ENCODE peak calls at places on chromosomes 5 and 9, in six cellular contexts. J, L, Z, Q, C and S are unnamed samples.

GRCh38 chr5:174327317-174327864 is 281.9 kb downstream of the NSG2 start:
- DNase-seq in J (peak), Q (peak), Z (peak), L (peak), C (peak), S (peak)

GRCh38 chr9:15221746-15222145 is 85.3 kb downstream of the TTC39B start:
- DNase-seq in L (no peak), Q (no peak), J (no peak), Z (no peak), C (no peak), S (no peak)

GRCh38 chr9:2116073-2116472 is 100.9 kb downstream of the SMARCA2 start:
- DNase-seq in J (no peak), Q (no peak), Z (no peak), L (no peak), C (no peak), S (no peak)

GRCh38 chr5:59503223-59503622 is 390.3 kb downstream of the PDE4D start:
- DNase-seq in C (no peak), L (no peak), Z (no peak), J (no peak), Q (no peak), S (no peak)

GRCh38 chr5:144336619-144337018 is 165.9 kb downstream of the KCTD16 start:
- DNase-seq in Z (no peak), J (no peak), L (no peak), Q (no peak), C (no peak), S (no peak)

GRCh38 chr5:73668017-73668416 is 42.0 kb downstream of the ARHGEF28 start:
- DNase-seq in L (no peak), C (no peak), Q (no peak), Z (no peak), J (no peak), S (no peak)

GRCh38 chr5:122815218-122815767 is 30.1 kb upstream of the SNX24 start:
- DNase-seq in Z (no peak), L (no peak), Q (no peak), J (no peak), C (no peak), S (no peak)

GRCh38 chr5:160360310-160360709 is 10.1 kb downstream of the C1QTNF2 start:
- DNase-seq in J (no peak), L (no peak), C (no peak), Z (no peak), Q (no peak), S (no peak)

GRCh38 chr9:2729003-2729402 is 11.7 kb downstream of the KCNV2 start:
- DNase-seq in Q (no peak), C (no peak), L (peak), J (no peak), Z (peak), S (no peak)

GRCh38 chr5:178086266-178086665 is 27.1 kb upstream of the N4BP3 start:
- DNase-seq in C (peak), J (no peak), Q (no peak), Z (no peak), L (no peak), S (peak)

GRCh38 chr5:154677921-154678320 is 77.3 kb upstream of the LARP1 start:
- DNase-seq in L (no peak), Z (no peak), Q (no peak), C (no peak), J (no peak), S (no peak)

GRCh38 chr5:115818821-115819220 is 2.4 kb upstream of the CDO1 start:
- DNase-seq in L (no peak), Q (no peak), Z (no peak), J (no peak), C (no peak), S (no peak)

GRCh38 chr9:128523199-128523925 is 18.8 kb downstream of the GLE1 start:
- DNase-seq in L (no peak), C (peak), Q (no peak), J (no peak), Z (peak), S (no peak)

GRCh38 chr9:93435386-93435785 is 16.1 kb upstream of the FAM120A start:
- DNase-seq in Z (no peak), J (no peak), Q (no peak), C (no peak), L (no peak), S (no peak)

GRCh38 chr5:89337-90286 is 2.4 kb upstream of the PLEKHG4B start:
- DNase-seq in L (no peak), Q (no peak), C (no peak), Z (no peak), J (no peak), S (no peak)

GRCh38 chr5:137051165-137051564 is 448.0 kb downstream of the SPOCK1 start:
- DNase-seq in Q (no peak), J (no peak), L (no peak), C (no peak), Z (no peak), S (no peak)

GRCh38 chr5:151952233-151952632 is 27.6 kb upstream of the GLRA1 start:
- DNase-seq in C (no peak), L (no peak), J (no peak), Z (no peak), Q (no peak), S (no peak)

GRCh38 chr5:132268698-132269551 is 11.4 kb downstream of the PDLIM4 start:
- DNase-seq in Q (no peak), L (peak), Z (no peak), J (peak), C (no peak), S (no peak)

GRCh38 chr5:65790371-65791163 is 68.6 kb downstream of the NLN start:
- DNase-seq in Q (no peak), C (no peak), Z (no peak), L (no peak), J (no peak), S (no peak)

GRCh38 chr9:96585426-96585825 is 34.2 kb downstream of the CDC14B start:
- DNase-seq in C (no peak), Q (no peak), J (no peak), L (no peak), Z (no peak), S (no peak)

GRCh38 chr9:87392091-87392490 is 105.6 kb upstream of the DAPK1 start:
- DNase-seq in J (no peak), C (no peak), Q (no peak), L (no peak), Z (no peak), S (no peak)

GRCh38 chr9:107945493-107945892 is 455.9 kb upstream of the KLF4 start:
- DNase-seq in Z (no peak), L (no peak), J (no peak), C (no peak), Q (no peak), S (no peak)

GRCh38 chr5:122063836-122064235 is 14.2 kb downstream of the LOX start:
- DNase-seq in L (no peak), Q (no peak), C (no peak), Z (no peak), J (no peak), S (no peak)